ENCODE peak calls at places on chromosomes 11 and 22, in six cellular contexts. S, M, V, W, B and K are unnamed samples.

GRCh38 chr11:86671386-86672006 is 920 bp downstream of the ME3 start:
- DNase-seq in S (peak; percentile 41), M (no peak), V (peak; percentile 86), W (peak; percentile 64), B (no peak), K (peak; percentile 14)

GRCh38 chr11:45470151-45471001 is 184.2 kb upstream of the SYT13 start:
- DNase-seq in S (peak; percentile 86), M (peak; percentile 1), V (peak; percentile 10), W (no peak), B (no peak), K (no peak)

GRCh38 chr11:100681064-100681502 is 6.0 kb upstream of the ARHGAP42 start:
- DNase-seq in S (peak; percentile 74), M (peak; percentile 61), V (peak; percentile 37), W (peak; percentile 75), B (no peak), K (no peak)

GRCh38 chr22:35987487-35987886 is 41.1 kb downstream of the RBFOX2 start:
- DNase-seq in S (peak; percentile 85), M (peak; percentile 18), V (no peak), W (no peak), B (no peak), K (no peak)

GRCh38 chr22:20981787-20982562 is at the start of gene LZTR1:
- DNase-seq in S (peak; percentile 76), M (peak; percentile 57), V (peak; percentile 80), W (peak; percentile 60), B (peak; percentile 58), K (peak; percentile 65)

GRCh38 chr11:67663515-67664212 is 10.8 kb downstream of the ALDH3B2 start:
- DNase-seq in S (no peak), M (no peak), V (no peak), W (no peak), B (no peak), K (no peak)

GRCh38 chr11:123841189-123841588 is 35.0 kb upstream of the OR6M1 start:
- DNase-seq in S (no peak), M (no peak), V (no peak), W (no peak), B (no peak), K (no peak)

GRCh38 chr22:29787371-29787980 is 20.3 kb downstream of the UQCR10 start:
- DNase-seq in S (no peak), M (no peak), V (no peak), W (no peak), B (peak; percentile 37), K (no peak)

GRCh38 chr11:78319453-78319955 is 98.1 kb downstream of the GAB2 start:
- DNase-seq in S (peak; percentile 45), M (peak; percentile 18), V (no peak), W (no peak), B (no peak), K (no peak)

GRCh38 chr22:42799462-42800405 is 57.3 kb downstream of the ARFGAP3 start:
- DNase-seq in S (peak; percentile 23), M (no peak), V (no peak), W (no peak), B (no peak), K (no peak)

GRCh38 chr11:76348348-76348747 is 32.6 kb downstream of the THAP12 start:
- DNase-seq in S (no peak), M (no peak), V (no peak), W (no peak), B (no peak), K (no peak)

GRCh38 chr22:20457506-20458240 is 20.0 kb upstream of the SCARF2 start:
- DNase-seq in S (no peak), M (no peak), V (no peak), W (no peak), B (no peak), K (no peak)

GRCh38 chr11:66239998-66240780 is 28.2 kb upstream of the RAB1B start:
- DNase-seq in S (no peak), M (no peak), V (no peak), W (no peak), B (no peak), K (no peak)

GRCh38 chr11:103537904-103538502 is 428.8 kb downstream of the DYNC2H1 start:
- DNase-seq in S (peak; percentile 62), M (peak; percentile 76), V (no peak), W (no peak), B (no peak), K (no peak)

GRCh38 chr11:78957481-78958245 is 383.0 kb upstream of the NARS2 start:
- DNase-seq in S (peak; percentile 66), M (no peak), V (no peak), W (no peak), B (no peak), K (no peak)

GRCh38 chr22:44975444-44976262 is 34.2 kb downstream of the PHF21B start:
- DNase-seq in S (peak; percentile 80), M (peak; percentile 59), V (peak; percentile 82), W (peak; percentile 40), B (peak; percentile 92), K (peak; percentile 96)

GRCh38 chr11:73185680-73186293 is 32.3 kb upstream of the P2RY2 start:
- DNase-seq in S (peak; percentile 69), M (peak; percentile 42), V (no peak), W (no peak), B (no peak), K (no peak)

GRCh38 chr11:115126515-115127208 is 377.6 kb downstream of the CADM1 start:
- DNase-seq in S (no peak), M (no peak), V (no peak), W (no peak), B (no peak), K (no peak)

GRCh38 chr11:93329936-93330445 is 551 bp upstream of the DEUP1 start:
- DNase-seq in S (peak; percentile 4), M (no peak), V (no peak), W (no peak), B (no peak), K (peak; percentile 13)

GRCh38 chr11:8442301-8442700 is 151.7 kb downstream of the STK33 start:
- DNase-seq in S (no peak), M (peak; percentile 1), V (no peak), W (no peak), B (no peak), K (no peak)

GRCh38 chr22:49140921-49141680 is 686.6 kb downstream of the BRD1 start:
- DNase-seq in S (no peak), M (no peak), V (no peak), W (peak; percentile 32), B (no peak), K (no peak)

GRCh38 chr11:5736396-5736795 is at the start of gene OR56B1:
- DNase-seq in S (peak; percentile 4), M (peak; percentile 10), V (no peak), W (no peak), B (no peak), K (no peak)

GRCh38 chr22:36339171-36340065 is 48.3 kb downstream of the MYH9 start:
- DNase-seq in S (peak; percentile 95), M (peak; percentile 66), V (no peak), W (no peak), B (no peak), K (no peak)

GRCh38 chr11:123473941-123474668 is 44.0 kb downstream of the GRAMD1B start:
- DNase-seq in S (peak; percentile 97), M (peak; percentile 81), V (no peak), W (no peak), B (no peak), K (no peak)

GRCh38 chr11:119828011-119828410 is 99.0 kb upstream of the NECTIN1 start:
- DNase-seq in S (no peak), M (no peak), V (no peak), W (no peak), B (no peak), K (no peak)

GRCh38 chr22:36160499-36160942 is at the start of gene APOL3:
- DNase-seq in S (peak; percentile 80), M (peak; percentile 45), V (peak; percentile 93), W (peak; percentile 61), B (no peak), K (no peak)

GRCh38 chr11:15148181-15148580 is 33.5 kb downstream of the INSC start:
- DNase-seq in S (peak; percentile 31), M (no peak), V (no peak), W (no peak), B (no peak), K (no peak)

DNA sequence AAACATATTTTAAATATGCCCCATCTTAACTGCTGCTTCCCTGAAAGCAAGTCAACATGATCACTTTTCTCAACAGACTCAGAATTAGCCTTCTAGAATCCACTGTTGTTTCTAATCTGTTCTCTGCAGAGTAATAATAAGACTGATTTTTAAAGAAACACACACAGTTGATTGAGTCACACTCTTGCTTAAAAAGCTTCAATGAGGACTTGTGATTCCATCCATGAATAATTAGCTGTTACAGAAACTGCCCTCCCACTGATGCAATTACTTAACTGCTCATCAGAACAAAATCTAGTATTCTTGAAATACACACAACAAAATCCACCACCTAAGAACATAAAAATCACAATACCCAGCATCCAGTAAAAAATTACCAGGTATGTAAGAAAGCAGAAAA is 100.5 kb upstream of the TIMP3 start:
- DNase-seq in S (peak; percentile 79), M (no peak), V (no peak), W (no peak), B (no peak), K (no peak)
- TF ChIP-seq CTCF in S (no peak), M (no peak), V (no peak), W (no peak), B (no peak), K (no peak)

GRCh38 chr22:46084376-46084775 is 66.0 kb upstream of the PPARA start:
- DNase-seq in S (no peak), M (no peak), V (no peak), W (no peak), B (no peak), K (no peak)
- TF ChIP-seq CTCF in S (no peak), M (no peak), V (no peak), W (no peak), B (no peak), K (no peak)

DNA sequence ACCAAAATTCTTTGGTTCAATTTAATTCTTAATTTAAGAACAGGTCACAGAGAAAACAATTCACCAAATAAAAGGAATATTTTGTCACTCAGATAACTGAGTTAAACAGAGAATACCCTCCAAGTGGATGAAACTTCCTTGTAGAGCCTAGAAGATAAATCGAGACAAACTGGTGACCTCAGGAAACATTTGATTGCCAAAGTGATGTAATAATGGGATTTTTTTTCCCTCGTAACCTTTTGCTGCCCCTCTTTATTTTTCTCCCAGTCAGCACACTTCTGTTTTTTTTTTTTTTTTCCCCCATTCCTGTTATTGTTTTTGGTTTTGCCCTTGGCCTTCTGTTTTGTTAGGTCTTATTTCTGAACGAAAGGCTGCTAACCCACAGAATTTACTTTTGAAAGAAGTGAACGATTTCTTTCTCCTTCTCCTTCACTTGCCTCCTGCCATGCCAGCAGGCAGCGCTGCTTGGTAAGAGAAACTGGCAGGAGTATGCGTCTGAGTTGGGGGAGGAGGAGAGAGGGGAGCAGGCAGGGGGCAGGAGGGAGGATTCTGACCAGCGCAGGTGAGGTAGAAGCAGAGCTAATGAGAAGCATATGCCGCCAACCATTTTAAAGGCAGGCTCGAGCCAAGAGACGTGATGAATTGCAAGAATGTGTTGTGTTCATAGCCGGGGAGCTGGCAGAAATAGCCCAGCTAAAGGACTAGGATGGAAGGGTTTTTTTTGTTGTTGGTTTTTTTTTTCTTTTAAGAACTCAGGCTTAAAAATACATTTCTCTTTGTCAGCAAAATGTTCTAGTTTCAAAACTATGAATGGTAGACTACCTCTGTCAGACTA is 121.9 kb upstream of the MTMR2 start:
- DNase-seq in S (peak; percentile 74), M (peak; percentile 43), V (peak; percentile 21), W (peak; percentile 83), B (peak; percentile 11), K (no peak)
- TF ChIP-seq CTCF in S (peak; percentile 39), M (peak; percentile 55), V (no peak), W (no peak), B (peak; percentile 28), K (peak; percentile 44)

DNA sequence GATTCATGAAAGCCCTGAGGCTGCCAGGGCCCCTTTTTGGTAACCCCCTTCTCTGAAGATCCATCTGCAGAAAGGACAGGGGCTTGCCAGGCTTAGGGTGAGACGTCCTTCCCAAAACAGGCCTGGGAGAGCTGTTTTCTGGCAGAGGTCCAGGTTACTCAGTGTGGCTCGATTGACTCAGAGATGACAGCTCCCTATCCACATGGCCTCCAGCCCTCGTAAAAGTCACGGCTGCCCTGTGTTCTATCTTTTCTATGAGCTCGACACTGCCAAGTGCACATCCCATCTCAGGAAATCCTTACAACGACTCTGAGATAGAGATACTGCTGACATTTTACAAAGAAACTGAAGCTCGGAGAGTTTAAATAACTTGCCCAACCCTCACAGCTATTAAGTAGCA is 20.4 kb downstream of the ADAMTS8 start:
- DNase-seq in S (peak; percentile 98), M (peak; percentile 71), V (peak; percentile 59), W (no peak), B (no peak), K (no peak)
- TF ChIP-seq CTCF in S (no peak), M (no peak), V (no peak), W (no peak), B (no peak), K (no peak)